ENCODE peak calls at places on chromosomes 11 and 22, in nine cellular contexts. I is MV-4-11, L is chondrocyte, T is NB4, O is EH, H is GM10248, N is anterior cingulate cortex, K is fibroblast of the conjunctiva, Z is NAMALWA. J is an unnamed sample.

GRCh38 chr11:26626346-26626745 is 54.3 kb upstream of the MUC15 start:
- DNase-seq in K (peak), L (no peak), Z (no peak), O (no peak), I (no peak), H (no peak), N (no peak), T (no peak), J (no peak)

GRCh38 chr22:40714514-40714966 is 35.3 kb downstream of the MCHR1 start:
- DNase-seq in O (peak), T (no peak), Z (no peak), L (no peak), K (no peak), I (no peak), N (no peak), H (no peak), J (no peak)

GRCh38 chr11:132744771-132745170 is 787.5 kb downstream of the OPCML start:
- DNase-seq in K (no peak), T (no peak), L (no peak), Z (no peak), H (no peak), N (no peak), O (peak), I (no peak), J (no peak)

GRCh38 chr22:23685205-23685784 is 5.5 kb upstream of the RGL4 start:
- DNase-seq in L (peak), K (no peak), N (no peak), I (no peak), Z (no peak), H (no peak), O (peak), T (no peak), J (no peak)

GRCh38 chr11:71499546-71499945 is 27.5 kb upstream of the KRTAP5-7 start:
- DNase-seq in K (no peak), O (no peak), Z (no peak), N (no peak), T (no peak), L (peak), H (no peak), I (no peak), J (no peak)

GRCh38 chr22:19723165-19723989 is at the start of gene GP1BB:
- DNase-seq in H (no peak), N (no peak), L (no peak), O (no peak), T (peak), K (no peak), Z (no peak), I (peak), J (no peak)

GRCh38 chr11:75867778-75868374 is 52.9 kb downstream of the UVRAG start:
- DNase-seq in H (peak), L (no peak), K (peak), O (peak), Z (peak), N (no peak), T (peak), I (peak), J (peak)

GRCh38 chr11:70074701-70075100 is 3.4 kb upstream of the ANO1 start:
- DNase-seq in H (no peak), L (no peak), O (no peak), T (no peak), Z (no peak), N (no peak), K (no peak), I (no peak), J (no peak)

GRCh38 chr11:2539761-2540520 is 95.1 kb downstream of the KCNQ1 start:
- DNase-seq in K (no peak), H (no peak), T (no peak), O (no peak), I (no peak), Z (no peak), L (peak), N (no peak), J (no peak)

GRCh38 chr11:110491577-110492352 is 62.0 kb downstream of the FDX1 start:
- DNase-seq in I (no peak), L (no peak), Z (no peak), N (no peak), T (no peak), O (no peak), K (no peak), H (no peak), J (no peak)

GRCh38 chr11:88454881-88455280 is 117.3 kb upstream of the CTSC start:
- DNase-seq in I (no peak), K (no peak), Z (no peak), H (no peak), T (no peak), N (no peak), O (peak), L (no peak), J (no peak)

GRCh38 chr11:47412152-47412746 is 3.9 kb downstream of the SLC39A13 start:
- DNase-seq in O (peak), N (no peak), H (peak), Z (peak), K (no peak), L (no peak), T (peak), I (peak), J (peak)